ENCODE peak calls at places on chromosomes 3 and 15, in eight cellular contexts. M is upper lobe of right lung, R is A549, J is brain microvascular endothelial cell, D is tibial artery, P is MM.1S, F is adrenal gland, Z is epithelial cell of esophagus. B is an unnamed sample.

GRCh38 chr3:57952208-57952631 is 56.0 kb upstream of the FLNB start:
- DNase-seq in M (peak), R (peak), J (peak), D (peak), P (no peak), F (no peak), Z (peak), B (peak)

GRCh38 chr3:136251511-136251910 is 1.4 kb downstream of the PCCB start:
- DNase-seq in M (no peak), R (no peak), J (no peak), D (no peak), P (no peak), F (no peak), Z (peak), B (no peak)

GRCh38 chr3:158731938-158732855 is at the start of gene RARRES1:
- DNase-seq in M (peak), R (peak), J (peak), D (peak), P (no peak), F (peak), Z (peak), B (no peak)

GRCh38 chr3:71972031-71972430 is 187.1 kb upstream of the PROK2 start:
- DNase-seq in M (no peak), R (no peak), J (no peak), D (no peak), P (no peak), F (no peak), Z (peak), B (no peak)

GRCh38 chr3:188338081-188338480 is 184.1 kb downstream of the LPP start:
- DNase-seq in M (no peak), R (no peak), J (no peak), D (no peak), P (no peak), F (no peak), Z (no peak), B (no peak)

GRCh38 chr3:126911162-126912026 is 71.5 kb upstream of the PLXNA1 start:
- DNase-seq in M (no peak), R (peak), J (peak), D (peak), P (peak), F (peak), Z (peak), B (peak)

GRCh38 chr3:15769256-15769915 is 28.4 kb downstream of the ANKRD28 start:
- DNase-seq in M (no peak), R (no peak), J (no peak), D (no peak), P (no peak), F (no peak), Z (no peak), B (no peak)

GRCh38 chr3:47014036-47014435 is 34.6 kb downstream of the NBEAL2 start:
- DNase-seq in M (no peak), R (no peak), J (no peak), D (no peak), P (no peak), F (no peak), Z (no peak), B (no peak)

GRCh38 chr3:78791745-78792144 is 976.1 kb downstream of the ROBO1 start:
- DNase-seq in M (no peak), R (no peak), J (no peak), D (no peak), P (no peak), F (no peak), Z (no peak), B (no peak)

GRCh38 chr15:91517491-91518200 is 335.9 kb upstream of the SLCO3A1 start:
- DNase-seq in M (no peak), R (no peak), J (peak), D (no peak), P (no peak), F (no peak), Z (peak), B (no peak)

GRCh38 chr3:188090626-188091309 is 63.2 kb upstream of the LPP start:
- DNase-seq in M (no peak), R (no peak), J (no peak), D (no peak), P (peak), F (no peak), Z (no peak), B (no peak)

GRCh38 chr3:124101643-124102042 is 109.7 kb upstream of the ROPN1 start:
- DNase-seq in M (no peak), R (no peak), J (no peak), D (no peak), P (no peak), F (no peak), Z (no peak), B (no peak)

GRCh38 chr3:52055537-52056351 is 627 bp downstream of the DUSP7 start:
- DNase-seq in M (peak), R (peak), J (no peak), D (no peak), P (peak), F (peak), Z (peak), B (no peak)

GRCh38 chr3:55128201-55128870 is 200.5 kb upstream of the LRTM1 start:
- DNase-seq in M (no peak), R (no peak), J (peak), D (no peak), P (no peak), F (no peak), Z (no peak), B (peak)

GRCh38 chr3:170840291-170840859 is 29.6 kb downstream of the RPL22L1 start:
- DNase-seq in M (no peak), R (no peak), J (no peak), D (no peak), P (no peak), F (no peak), Z (no peak), B (peak)

GRCh38 chr15:76337739-76338554 is 1.4 kb downstream of the ISL2 start:
- DNase-seq in M (no peak), R (no peak), J (no peak), D (no peak), P (no peak), F (no peak), Z (no peak), B (no peak)

GRCh38 chr3:24242012-24242698 is 252.5 kb downstream of the THRB start:
- DNase-seq in M (no peak), R (peak), J (peak), D (no peak), P (no peak), F (no peak), Z (peak), B (no peak)

GRCh38 chr15:85838655-85839054 is 43.9 kb upstream of the KLHL25 start:
- DNase-seq in M (no peak), R (no peak), J (no peak), D (no peak), P (no peak), F (no peak), Z (no peak), B (no peak)

GRCh38 chr15:28994830-28995180 is 109.0 kb downstream of the APBA2 start:
- DNase-seq in M (peak), R (no peak), J (no peak), D (no peak), P (no peak), F (no peak), Z (no peak), B (no peak)

GRCh38 chr3:151660890-151661289 is 72.8 kb upstream of the AADACL2 start:
- DNase-seq in M (no peak), R (no peak), J (no peak), D (no peak), P (no peak), F (no peak), Z (no peak), B (no peak)

GRCh38 chr15:56491110-56491722 is 26.3 kb upstream of the MNS1 start:
- DNase-seq in M (no peak), R (peak), J (peak), D (peak), P (peak), F (peak), Z (peak), B (peak)

GRCh38 chr3:52124766-52125165 is 29.5 kb downstream of the POC1A start:
- DNase-seq in M (no peak), R (no peak), J (no peak), D (no peak), P (no peak), F (no peak), Z (no peak), B (no peak)

GRCh38 chr15:41543521-41543870 is 561 bp downstream of the RPAP1 start:
- DNase-seq in M (no peak), R (no peak), J (no peak), D (no peak), P (peak), F (no peak), Z (no peak), B (no peak)

GRCh38 chr15:41550066-41550805 is 6.2 kb upstream of the RPAP1 start:
- DNase-seq in M (no peak), R (no peak), J (no peak), D (no peak), P (no peak), F (no peak), Z (no peak), B (no peak)

GRCh38 chr15:41545218-41545617 is 1.2 kb upstream of the RPAP1 start:
- DNase-seq in M (no peak), R (no peak), J (no peak), D (no peak), P (no peak), F (no peak), Z (no peak), B (no peak)

GRCh38 chr15:41546846-41547786 is 3.1 kb upstream of the RPAP1 start:
- DNase-seq in M (no peak), R (peak), J (peak), D (no peak), P (no peak), F (no peak), Z (peak), B (no peak)

GRCh38 chr15:41544650-41545015 is 576 bp upstream of the RPAP1 start:
- DNase-seq in M (peak), R (no peak), J (no peak), D (peak), P (no peak), F (no peak), Z (no peak), B (no peak)
- H3K4me3 ChIP-seq in M (peak), R (peak), J (no peak), D (peak), P (peak), F (no peak), Z (no peak), B (peak)

GRCh38 chr3:120147072-120147871 is 53.0 kb upstream of the GSK3B start:
- DNase-seq in M (no peak), R (peak), J (no peak), D (no peak), P (peak), F (no peak), Z (peak), B (no peak)
- TF ChIP-seq CTCF in M (peak), R (no peak), J (peak), D (no peak), P (peak), F (no peak), Z (peak), B (peak)

GRCh38 chr15:49424954-49425353 is 1.9 kb downstream of the FGF7 start:
- DNase-seq in M (no peak), R (no peak), J (no peak), D (no peak), P (no peak), F (no peak), Z (no peak), B (no peak)
- H3K4me3 ChIP-seq in M (peak), R (no peak), J (no peak), D (peak), P (no peak), F (no peak), Z (no peak), B (no peak)

DNA sequence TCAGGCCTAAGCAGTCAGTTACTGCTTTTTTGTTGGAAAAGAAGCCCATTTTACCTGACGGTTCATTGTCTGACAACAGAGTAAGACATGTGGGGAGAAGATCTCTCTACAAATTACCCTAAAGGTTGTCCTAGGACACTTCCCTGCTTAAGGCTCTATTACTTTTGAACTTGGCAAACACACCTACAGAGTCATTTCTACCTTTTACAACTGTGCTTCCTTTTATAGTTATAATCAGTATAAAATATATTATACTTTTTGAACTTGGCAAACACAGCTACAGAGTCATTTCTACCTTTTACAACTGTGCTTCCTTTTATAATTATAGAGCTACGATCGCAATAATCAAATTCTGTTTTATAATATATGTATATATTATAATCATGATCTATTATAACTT is 215.0 kb downstream of the TPRG1 start:
- DNase-seq in M (no peak), R (no peak), J (no peak), D (no peak), P (no peak), F (no peak), Z (no peak), B (no peak)
- TF ChIP-seq CTCF in M (no peak), R (no peak), J (no peak), D (no peak), P (no peak), F (no peak), Z (no peak), B (no peak)

GRCh38 chr3:150421256-150421655 is 13.2 kb downstream of the TSC22D2 start:
- DNase-seq in M (no peak), R (no peak), J (no peak), D (no peak), P (no peak), F (no peak), Z (no peak), B (no peak)
- H3K4me3 ChIP-seq in M (no peak), R (no peak), J (no peak), D (no peak), P (no peak), F (no peak), Z (no peak), B (no peak)

DNA sequence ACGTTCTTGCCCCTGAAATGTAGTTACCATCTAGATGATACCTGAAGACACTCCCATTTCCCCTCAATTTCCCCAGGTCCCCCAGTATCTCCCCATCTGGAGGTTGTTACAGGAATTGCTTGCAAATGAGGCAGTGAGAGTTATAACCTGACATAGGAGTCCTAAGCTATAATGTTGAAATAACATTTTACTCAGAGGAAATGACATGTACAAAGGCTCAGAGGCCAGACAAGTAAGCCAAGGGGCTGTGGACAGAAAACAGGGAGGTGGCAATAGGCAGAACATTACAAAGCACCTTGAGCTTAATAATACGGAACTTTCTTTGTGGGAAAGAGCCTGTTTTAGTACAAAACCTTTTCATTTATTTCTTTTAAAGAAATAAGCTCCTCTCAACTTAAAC is 171.9 kb downstream of the FRMD5 start:
- DNase-seq in M (no peak), R (no peak), J (no peak), D (no peak), P (no peak), F (no peak), Z (no peak), B (no peak)
- TF ChIP-seq CTCF in M (no peak), R (no peak), J (peak), D (no peak), P (no peak), F (no peak), Z (no peak), B (no peak)

DNA sequence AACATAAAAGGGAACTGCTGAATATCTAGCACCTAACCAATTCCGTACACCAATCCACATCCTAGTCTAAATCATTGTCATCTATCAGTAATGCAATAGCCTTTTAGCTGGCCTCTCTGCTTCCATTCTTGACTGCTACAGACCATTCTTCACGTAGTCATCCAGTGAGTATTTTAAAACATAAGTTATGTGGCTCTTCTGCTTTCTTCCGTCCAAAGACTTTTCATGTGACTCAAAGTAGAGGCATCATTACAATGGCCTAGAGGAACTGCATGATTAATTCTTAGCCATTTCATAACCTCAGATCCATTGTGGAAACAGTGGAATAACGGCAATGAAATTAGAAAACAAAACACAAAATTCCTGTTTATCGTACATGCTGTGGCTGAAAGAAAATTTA is 88.9 kb upstream of the CBLB start:
- DNase-seq in M (no peak), R (no peak), J (peak), D (no peak), P (no peak), F (no peak), Z (peak), B (no peak)
- H3K4me3 ChIP-seq in M (no peak), R (no peak), J (no peak), D (no peak), P (no peak), F (no peak), Z (no peak), B (no peak)

B was measured in HFF-Myc.